ENCODE peak calls at places on chromosomes 7 and 10, in four cellular contexts. W is HEK293T; P is stimulated activated CD8-positive, alpha-beta memory T cell treated with anti-CD3 and anti-CD28 coated beads, Interleukin-12 subunit alpha, Interleukin-12 subunit beta, amount 100 ng/mL, for 1 hour; B is T-cell. Z is an unnamed sample.

GRCh38 chr10:90167174-90168064 is 466.0 kb downstream of the KIF20B start:
- DNase-seq in W (no peak), P (no peak), B (no peak), Z (no peak)

GRCh38 chr10:110444009-110444347 is 53.7 kb upstream of the DUSP5 start:
- DNase-seq in W (no peak), P (no peak), B (no peak), Z (no peak)

GRCh38 chr7:151403764-151404163 is 6.1 kb downstream of the WDR86 start:
- DNase-seq in W (no peak), P (no peak), B (no peak), Z (no peak)

GRCh38 chr7:43211276-43211675 is 98.8 kb downstream of the HECW1 start:
- DNase-seq in W (no peak), P (no peak), B (no peak), Z (no peak)

GRCh38 chr7:100088621-100089457 is at the start of gene COPS6:
- DNase-seq in W (peak), P (peak), B (peak), Z (peak)

GRCh38 chr10:8498881-8499280 is 444.4 kb downstream of the GATA3 start:
- DNase-seq in W (no peak), P (no peak), B (no peak), Z (no peak)

GRCh38 chr7:90892213-90892612 is 296.1 kb downstream of the CDK14 start:
- DNase-seq in W (no peak), P (no peak), B (no peak), Z (no peak)

GRCh38 chr7:11330717-11331116 is 357.0 kb downstream of the PHF14 start:
- DNase-seq in W (no peak), P (no peak), B (no peak), Z (no peak)

GRCh38 chr10:58844680-58845079 is 331.8 kb upstream of the PHYHIPL start:
- DNase-seq in W (no peak), P (no peak), B (no peak), Z (no peak)

GRCh38 chr7:11636274-11636673 is 195.7 kb downstream of the THSD7A start:
- DNase-seq in W (no peak), P (no peak), B (no peak), Z (no peak)

GRCh38 chr10:12631216-12631615 is 281.9 kb downstream of the CAMK1D start:
- DNase-seq in W (no peak), P (no peak), B (no peak), Z (no peak)

GRCh38 chr7:47377741-47378140 is 204.2 kb downstream of the TNS3 start:
- DNase-seq in W (no peak), P (no peak), B (no peak), Z (no peak)

GRCh38 chr10:31759124-31759798 is 169.4 kb downstream of the ARHGAP12 start:
- DNase-seq in W (peak), P (peak), B (no peak), Z (peak)

GRCh38 chr10:35335718-35336083 is 608 bp upstream of the CCNY start:
- DNase-seq in W (no peak), P (no peak), B (no peak), Z (peak)

GRCh38 chr10:78960316-78960800 is 108.4 kb upstream of the ZMIZ1 start:
- DNase-seq in W (no peak), P (no peak), B (no peak), Z (no peak)

GRCh38 chr7:140231779-140232491 is 55.2 kb upstream of the KDM7A start:
- DNase-seq in W (no peak), P (no peak), B (no peak), Z (no peak)

GRCh38 chr7:105924950-105925349 is 38.1 kb upstream of the CDHR3 start:
- DNase-seq in W (no peak), P (no peak), B (no peak), Z (no peak)

GRCh38 chr10:72449842-72450495 is 95.2 kb upstream of the DNAJB12 start:
- DNase-seq in W (no peak), P (no peak), B (no peak), Z (no peak)

GRCh38 chr7:77453531-77453930 is 37.4 kb upstream of the GSAP start:
- DNase-seq in W (no peak), P (no peak), B (no peak), Z (no peak)

GRCh38 chr7:28931565-28931964 is 26.6 kb downstream of the TRIL start:
- DNase-seq in W (no peak), P (no peak), B (no peak), Z (no peak)

GRCh38 chr10:48273741-48274140 is 755 bp downstream of the FRMPD2 start:
- DNase-seq in W (no peak), P (no peak), B (no peak), Z (no peak)

GRCh38 chr7:105776986-105777910 is 99.2 kb downstream of the ATXN7L1 start:
- DNase-seq in W (no peak), P (no peak), B (no peak), Z (no peak)

Z was measured in activated gamma-delta T cell treated with anti-CD3 and anti-CD28 coated beads, Interleukin-2, amount 50 U/mL, for 16 hours.